ENCODE peak calls at places on chromosomes 6 and 20, in nine cellular contexts. U is tibial nerve, Y is breast epithelium, M is uterus, R is IMR-90, P is heart left ventricle, H is endothelial cell of umbilical vein, F is prostate gland, G is right lobe of liver. V is an unnamed sample.

GRCh38 chr6:122352958-122353357 is 46.5 kb upstream of the HSF2 start:
- DNase-seq in U (no peak), Y (no peak), M (no peak), R (no peak), P (no peak), H (no peak), F (no peak), G (no peak), V (no peak)

GRCh38 chr20:46051556-46052323 is 22.7 kb downstream of the SLC12A5 start:
- DNase-seq in U (no peak), Y (no peak), M (no peak), R (peak; percentile 15), P (no peak), H (no peak), F (no peak), G (no peak), V (peak; percentile 48)

GRCh38 chr6:10276106-10276505 is 138.8 kb downstream of the TFAP2A start:
- DNase-seq in U (no peak), Y (no peak), M (no peak), R (peak; percentile 31), P (no peak), H (no peak), F (no peak), G (no peak), V (no peak)

GRCh38 chr6:1765160-1765900 is 155.6 kb downstream of the FOXC1 start:
- DNase-seq in U (no peak), Y (no peak), M (no peak), R (no peak), P (no peak), H (peak; percentile 55), F (no peak), G (no peak), V (no peak)

GRCh38 chr20:35626386-35627001 is 10.9 kb downstream of the SPAG4 start:
- DNase-seq in U (no peak), Y (peak; percentile 15), M (no peak), R (no peak), P (no peak), H (no peak), F (no peak), G (no peak), V (no peak)

GRCh38 chr6:56868687-56869086 is 86.2 kb upstream of the BEND6 start:
- DNase-seq in U (no peak), Y (no peak), M (no peak), R (peak; percentile 89), P (no peak), H (peak; percentile 91), F (no peak), G (no peak), V (no peak)

GRCh38 chr6:21800948-21801438 is 207.4 kb downstream of the SOX4 start:
- DNase-seq in U (no peak), Y (no peak), M (no peak), R (peak; percentile 67), P (no peak), H (no peak), F (no peak), G (no peak), V (no peak)

GRCh38 chr20:18284805-18285533 is 3.4 kb upstream of the ZNF133 start:
- DNase-seq in U (no peak), Y (no peak), M (no peak), R (peak; percentile 4), P (no peak), H (peak; percentile 14), F (no peak), G (no peak), V (no peak)

GRCh38 chr20:17858450-17859001 is 110.1 kb downstream of the SNX5 start:
- DNase-seq in U (no peak), Y (no peak), M (no peak), R (no peak), P (no peak), H (no peak), F (no peak), G (no peak), V (no peak)

GRCh38 chr6:38528196-38528965 is 111.3 kb downstream of the BTBD9 start:
- DNase-seq in U (no peak), Y (no peak), M (no peak), R (no peak), P (no peak), H (no peak), F (no peak), G (no peak), V (no peak)

GRCh38 chr6:13561624-13562267 is 12.7 kb upstream of the SIRT5 start:
- DNase-seq in U (peak; percentile 40), Y (no peak), M (no peak), R (no peak), P (no peak), H (no peak), F (no peak), G (peak; percentile 42), V (no peak)

GRCh38 chr6:40907198-40907701 is 131.8 kb downstream of the UNC5CL start:
- DNase-seq in U (no peak), Y (peak; percentile 79), M (peak; percentile 31), R (peak; percentile 9), P (peak; percentile 47), H (peak; percentile 68), F (peak; percentile 39), G (peak; percentile 31), V (no peak)

GRCh38 chr20:48698507-48699267 is 129.1 kb downstream of the PREX1 start:
- DNase-seq in U (no peak), Y (no peak), M (no peak), R (no peak), P (no peak), H (no peak), F (no peak), G (no peak), V (peak; percentile 33)

GRCh38 chr20:48697845-48698491 is 129.8 kb downstream of the PREX1 start:
- DNase-seq in U (peak; percentile 31), Y (peak; percentile 81), M (no peak), R (peak; percentile 64), P (peak; percentile 94), H (peak; percentile 20), F (peak; percentile 71), G (peak; percentile 80), V (peak; percentile 75)

GRCh38 chr20:48695738-48696137 is 132.1 kb downstream of the PREX1 start:
- DNase-seq in U (no peak), Y (no peak), M (no peak), R (no peak), P (no peak), H (no peak), F (no peak), G (no peak), V (no peak)

GRCh38 chr20:48694466-48694865 is 133.3 kb downstream of the PREX1 start:
- DNase-seq in U (no peak), Y (no peak), M (no peak), R (no peak), P (no peak), H (no peak), F (no peak), G (no peak), V (peak; percentile 6)

DNA sequence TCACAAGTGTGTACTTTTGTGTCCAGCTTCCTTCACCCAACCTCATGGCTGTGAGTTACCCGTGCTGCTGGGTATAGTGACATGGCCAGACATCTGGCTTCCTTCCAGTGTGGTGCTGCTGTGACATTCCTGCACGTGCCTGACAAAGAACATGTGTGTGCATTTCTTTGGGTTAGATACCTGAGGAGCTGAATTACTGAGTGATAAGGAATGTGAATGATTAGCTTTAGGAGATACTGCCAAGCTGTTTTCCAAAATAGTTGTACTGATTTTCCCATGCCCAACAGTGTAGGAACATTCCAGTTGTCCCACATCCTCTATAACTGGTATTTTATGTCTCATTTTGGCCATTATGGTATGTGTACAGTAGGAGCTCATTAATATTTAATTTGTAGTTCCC is 132.5 kb downstream of the PREX1 start:
- DNase-seq in U (no peak), Y (no peak), M (no peak), R (no peak), P (no peak), H (no peak), F (no peak), G (no peak), V (no peak)
- H3K36me3 ChIP-seq in U (no peaks in the 10 kb centered on the region), Y (no peaks in the 10 kb centered on the region), M (no peaks in the 10 kb centered on the region), R (no peaks in the 10 kb centered on the region), P (no peaks in the 10 kb centered on the region), H (peaks cover 9% of the 10 kb centered on the region), F (no peaks in the 10 kb centered on the region), G (no peaks in the 10 kb centered on the region), V (no peaks in the 10 kb centered on the region)

GRCh38 chr6:25036461-25036860 is 100.7 kb upstream of the RIPOR2 start:
- DNase-seq in U (no peak), Y (no peak), M (no peak), R (no peak), P (no peak), H (no peak), F (no peak), G (no peak), V (no peak)
- TF ChIP-seq POLR2A in U (no peak), Y (no peak), M (no peak), R (no peak), P (no peak), H (no peak), F (no peak), G (no peak), V (no peak)

GRCh38 chr20:62266851-62267250 is 28.5 kb downstream of the OSBPL2 start:
- DNase-seq in U (no peak), Y (no peak), M (no peak), R (no peak), P (no peak), H (no peak), F (no peak), G (no peak), V (no peak)

GRCh38 chr20:62269378-62269777 is 31.1 kb downstream of the OSBPL2 start:
- DNase-seq in U (no peak), Y (no peak), M (no peak), R (no peak), P (no peak), H (no peak), F (no peak), G (no peak), V (no peak)

GRCh38 chr20:62267543-62267942 is 29.2 kb downstream of the OSBPL2 start:
- DNase-seq in U (no peak), Y (no peak), M (no peak), R (no peak), P (peak; percentile 74), H (no peak), F (no peak), G (no peak), V (no peak)

GRCh38 chr20:62269871-62270270 is 31.6 kb downstream of the OSBPL2 start:
- DNase-seq in U (no peak), Y (no peak), M (no peak), R (no peak), P (no peak), H (no peak), F (no peak), G (no peak), V (no peak)

GRCh38 chr20:62268228-62268900 is 30.0 kb downstream of the OSBPL2 start:
- DNase-seq in U (no peak), Y (no peak), M (no peak), R (no peak), P (no peak), H (no peak), F (no peak), G (no peak), V (no peak)
- H3K36me3 ChIP-seq in U (no peaks in the 10 kb centered on the region), Y (peaks cover 18% of the 10 kb centered on the region), M (no peaks in the 10 kb centered on the region), R (peaks cover 48% of the 10 kb centered on the region), P (peaks cover 12% of the 10 kb centered on the region), H (peaks cover 7% of the 10 kb centered on the region), F (no peaks in the 10 kb centered on the region), G (no peaks in the 10 kb centered on the region), V (peaks cover 34% of the 10 kb centered on the region)

GRCh38 chr20:63578224-63579016 is 4.4 kb upstream of the HELZ2 start:
- DNase-seq in U (no peak), Y (no peak), M (no peak), R (no peak), P (no peak), H (no peak), F (no peak), G (no peak), V (no peak)
- TF ChIP-seq POLR2A in U (no peak), Y (no peak), M (no peak), R (no peak), P (no peak), H (no peak), F (no peak), G (no peak), V (no peak)

GRCh38 chr6:43496370-43497128 is 13.6 kb downstream of the LRRC73 start:
- DNase-seq in U (no peak), Y (peak; percentile 90), M (no peak), R (peak; percentile 62), P (no peak), H (peak; percentile 27), F (peak; percentile 82), G (no peak), V (no peak)
- H3K36me3 ChIP-seq in U (peaks cover 3% of the 10 kb centered on the region), Y (no peaks in the 10 kb centered on the region), M (no peaks in the 10 kb centered on the region), R (peaks cover 30% of the 10 kb centered on the region), P (no peaks in the 10 kb centered on the region), H (no peaks in the 10 kb centered on the region), F (no peaks in the 10 kb centered on the region), G (no peaks in the 10 kb centered on the region), V (peaks cover 28% of the 10 kb centered on the region)